ENCODE peak calls at places on chromosomes 2 and 18, in six cellular contexts. Y is fibroblast of lung, X is ovary, S is colonic mucosa, Z is mesothelial cell of epicardium, R is heart left ventricle. E is an unnamed sample.

GRCh38 chr2:174117951-174118930 is 130.1 kb downstream of the OLA1 start:
- DNase-seq in Y (peak; percentile 64), X (no peak), S (no peak), Z (no peak), R (no peak), E (no peak)

GRCh38 chr2:65576861-65577601 is 144.6 kb upstream of the SPRED2 start:
- DNase-seq in Y (peak; percentile 92), X (no peak), S (no peak), Z (no peak), R (no peak), E (no peak)

GRCh38 chr2:239291505-239292350 is 109.1 kb downstream of the HDAC4 start:
- DNase-seq in Y (no peak), X (peak; percentile 35), S (no peak), Z (no peak), R (peak; percentile 24), E (peak; percentile 30)

GRCh38 chr2:189002079-189002478 is 27.9 kb downstream of the COL3A1 start:
- DNase-seq in Y (peak; percentile 52), X (no peak), S (no peak), Z (no peak), R (no peak), E (no peak)

GRCh38 chr2:9739508-9739907 is 103.8 kb upstream of the TAF1B start:
- DNase-seq in Y (no peak), X (peak; percentile 68), S (peak; percentile 70), Z (no peak), R (peak; percentile 93), E (no peak)

GRCh38 chr2:219453691-219454131 is 19.1 kb downstream of the SPEG start:
- DNase-seq in Y (peak; percentile 94), X (peak; percentile 71), S (no peak), Z (no peak), R (peak; percentile 94), E (no peak)

GRCh38 chr2:220227272-220227920 is 600.0 kb downstream of the SLC4A3 start:
- DNase-seq in Y (peak; percentile 86), X (no peak), S (no peak), Z (no peak), R (no peak), E (no peak)

GRCh38 chr2:56448999-56449431 is 265.2 kb downstream of the CCDC85A start:
- DNase-seq in Y (no peak), X (no peak), S (peak; percentile 80), Z (no peak), R (no peak), E (no peak)

GRCh38 chr2:238914648-238915015 is 66.7 kb downstream of the TWIST2 start:
- DNase-seq in Y (peak; percentile 57), X (peak; percentile 23), S (no peak), Z (no peak), R (peak; percentile 13), E (no peak)

GRCh38 chr18:69584429-69584828 is 183.7 kb downstream of the DOK6 start:
- DNase-seq in Y (no peak), X (no peak), S (no peak), Z (no peak), R (no peak), E (no peak)

GRCh38 chr2:127453392-127454171 is 35.4 kb downstream of the PROC start:
- DNase-seq in Y (no peak), X (no peak), S (no peak), Z (no peak), R (no peak), E (no peak)
- TF ChIP-seq CTCF in Y (no peak), X (no peak), S (peak; percentile 14), Z (no peak), R (peak; percentile 8), E (peak; percentile 23)

GRCh38 chr2:27050996-27051901 is at the start of gene AGBL5:
- DNase-seq in Y (peak; percentile 94), X (peak; percentile 98), S (peak; percentile 97), Z (peak; percentile 95), R (peak; percentile 95), E (peak; percentile 91)

GRCh38 chr2:27053321-27053720 is 1.9 kb downstream of the AGBL5 start:
- DNase-seq in Y (no peak), X (no peak), S (no peak), Z (no peak), R (peak; percentile 19), E (no peak)

GRCh38 chr2:27051902-27052645 is 606 bp downstream of the AGBL5 start:
- DNase-seq in Y (no peak), X (peak; percentile 76), S (peak; percentile 52), Z (no peak), R (peak; percentile 51), E (no peak)

GRCh38 chr2:27049422-27050280 is 1.8 kb upstream of the AGBL5 start:
- DNase-seq in Y (no peak), X (peak; percentile 73), S (peak; percentile 51), Z (no peak), R (peak; percentile 59), E (no peak)

DNA sequence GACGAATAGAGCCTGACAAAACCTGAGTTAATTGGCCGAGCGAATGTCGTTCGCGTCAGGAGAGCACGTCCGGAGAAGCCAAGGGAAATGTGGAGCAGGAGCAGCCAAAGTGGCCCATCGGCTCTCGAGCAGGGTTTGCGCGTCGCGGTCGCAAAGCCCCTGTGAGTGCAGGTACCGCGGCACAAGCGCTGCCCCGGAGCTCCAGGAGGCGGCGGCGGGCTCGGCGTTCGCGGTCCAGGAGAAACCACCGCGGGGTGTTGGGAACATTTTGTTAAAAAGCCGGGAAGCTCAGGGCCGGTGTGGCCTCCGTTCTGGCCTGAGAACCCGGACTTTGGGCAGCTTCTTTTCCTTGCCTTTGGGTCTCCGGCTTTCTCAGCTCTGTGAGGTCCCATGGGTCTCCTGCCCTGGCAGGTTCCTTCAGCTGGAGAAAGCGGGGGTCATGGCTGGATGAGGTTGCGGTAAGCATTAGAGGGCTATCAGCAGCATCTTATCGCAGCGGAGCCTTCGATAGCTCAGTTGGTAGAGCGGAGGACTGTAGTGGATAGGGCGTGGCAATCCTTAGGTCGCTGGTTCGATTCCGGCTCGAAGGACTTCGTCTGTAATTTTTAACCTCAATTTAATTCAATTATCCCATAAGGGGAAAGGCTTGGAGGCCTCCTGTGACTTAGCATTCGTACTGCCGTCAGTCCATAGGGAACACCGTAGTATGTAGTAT is 1.0 kb upstream of the AGBL5 start:
- DNase-seq in Y (peak; percentile 99), X (peak; percentile 94), S (peak; percentile 97), Z (peak; percentile 97), R (peak; percentile 84), E (peak; percentile 85)
- TF ChIP-seq CTCF in Y (peak; percentile 40), X (peak; percentile 66), S (peak; percentile 37), Z (peak; percentile 31), R (peak; percentile 60), E (peak; percentile 28)

GRCh38 chr18:48422947-48423378 is 13.8 kb upstream of the ZBTB7C start:
- DNase-seq in Y (no peak), X (no peak), S (no peak), Z (no peak), R (no peak), E (no peak)

GRCh38 chr18:48418000-48418399 is 8.8 kb upstream of the ZBTB7C start:
- DNase-seq in Y (no peak), X (no peak), S (no peak), Z (no peak), R (no peak), E (no peak)

GRCh38 chr18:48418409-48419267 is 9.5 kb upstream of the ZBTB7C start:
- DNase-seq in Y (no peak), X (no peak), S (no peak), Z (no peak), R (no peak), E (no peak)

DNA sequence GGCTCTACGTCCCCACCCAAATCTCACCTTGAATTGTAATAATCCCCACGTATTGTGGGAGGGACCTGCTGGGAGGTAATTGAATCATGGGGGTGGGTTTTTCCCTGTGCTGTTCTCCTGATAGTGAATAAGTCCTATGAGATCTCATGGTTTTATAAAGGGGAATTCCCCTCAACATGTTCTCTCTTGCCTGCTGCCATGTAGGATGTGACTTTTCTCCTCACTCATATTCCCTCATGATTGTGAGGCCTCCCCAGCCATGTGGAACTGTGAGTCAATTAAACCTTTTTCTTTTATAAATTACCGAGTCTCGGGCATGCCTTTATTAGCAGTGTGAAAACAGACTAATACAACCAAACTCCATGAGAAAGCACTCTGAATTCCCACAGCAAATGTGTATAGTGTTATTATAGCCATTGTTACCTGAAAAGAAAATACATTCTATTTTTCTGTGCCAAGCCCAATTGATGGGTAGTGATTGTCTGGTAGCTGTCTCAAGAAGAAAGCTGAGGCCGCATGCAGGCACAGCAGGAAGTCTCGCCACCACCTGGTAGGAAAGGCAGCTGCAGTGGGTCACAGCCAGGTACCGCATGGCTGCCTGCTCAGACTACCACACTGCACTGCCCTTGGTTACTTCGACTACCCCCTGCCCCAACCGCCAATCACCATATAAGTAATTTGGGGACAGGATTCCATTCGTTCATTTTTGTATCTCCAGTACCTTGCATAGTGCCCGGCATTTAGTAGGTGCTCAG is 10.3 kb upstream of the ZBTB7C start:
- DNase-seq in Y (no peak), X (no peak), S (no peak), Z (no peak), R (no peak), E (no peak)
- TF ChIP-seq CTCF in Y (no peak), X (no peak), S (no peak), Z (no peak), R (no peak), E (no peak)

DNA sequence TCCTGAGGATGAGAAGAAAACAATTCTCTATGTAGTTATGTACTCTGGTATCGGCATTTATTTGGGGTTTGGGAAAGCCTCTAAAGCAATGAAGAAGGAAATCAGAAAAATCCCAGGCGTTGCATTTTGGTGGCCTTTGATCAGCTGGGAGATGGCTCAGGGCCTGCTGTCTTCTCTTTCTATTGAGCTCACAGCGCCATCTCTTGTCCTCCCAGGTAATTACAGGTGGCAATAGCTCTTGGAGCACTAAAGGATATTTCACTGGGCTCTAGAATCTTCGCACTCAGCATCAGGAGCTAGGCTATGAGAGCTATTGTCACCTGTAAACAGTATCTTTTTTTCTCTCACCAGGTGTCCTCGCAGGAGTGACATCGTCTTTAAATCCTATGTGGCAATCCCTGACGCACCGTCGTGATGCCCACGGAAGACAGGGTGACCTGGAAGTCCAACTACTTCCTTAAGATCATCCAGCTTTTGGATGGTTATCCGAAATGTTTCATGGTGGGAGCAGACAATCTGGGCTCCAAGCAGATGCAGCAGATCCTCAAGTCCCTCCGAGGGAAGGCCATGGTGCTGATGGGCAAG is 76.1 kb upstream of the PMAIP1 start:
- DNase-seq in Y (peak; percentile 88), X (peak; percentile 68), S (peak; percentile 69), Z (peak; percentile 83), R (peak; percentile 60), E (no peak)
- TF ChIP-seq CTCF in Y (peak; percentile 90), X (peak; percentile 89), S (peak; percentile 79), Z (peak; percentile 63), R (peak; percentile 72), E (peak; percentile 54)

DNA sequence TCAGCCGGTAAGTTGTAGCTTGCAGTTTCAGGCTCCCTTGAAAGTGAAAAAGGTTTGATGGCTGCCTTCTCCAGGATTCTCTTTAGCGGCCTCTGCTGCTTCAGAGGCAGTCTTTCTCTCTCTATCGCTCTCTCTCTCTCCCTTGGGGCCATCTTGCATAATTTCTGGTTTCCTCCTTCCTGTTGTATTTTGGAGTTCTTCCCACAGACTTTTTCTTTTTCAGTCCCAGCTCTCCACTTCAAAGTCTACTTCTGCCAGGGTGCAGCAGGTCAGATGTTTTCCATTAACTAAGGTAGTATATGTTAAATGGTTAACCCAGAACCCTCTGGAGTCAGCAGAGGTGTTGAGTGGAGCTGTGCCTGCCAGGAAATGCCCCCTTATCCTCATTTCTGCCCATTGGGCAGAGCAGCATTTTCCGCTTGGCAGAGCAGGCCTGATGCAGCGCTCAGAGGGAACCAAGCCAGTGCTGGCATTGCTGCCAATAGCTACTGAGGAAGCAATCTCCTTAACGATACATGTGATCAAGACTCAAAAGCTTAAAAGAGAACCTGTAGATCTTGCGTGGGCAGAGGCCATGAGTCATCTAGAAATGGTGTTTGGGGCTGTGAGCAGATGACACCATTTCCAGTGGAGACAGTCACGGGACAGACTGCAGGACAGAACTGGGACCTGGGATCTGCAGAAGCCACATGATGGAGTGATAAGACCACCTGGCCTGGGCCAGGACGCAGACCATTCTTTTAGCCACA is 20.8 kb downstream of the DBI start:
- DNase-seq in Y (peak; percentile 73), X (peak; percentile 71), S (peak; percentile 47), Z (no peak), R (peak; percentile 81), E (peak; percentile 83)
- TF ChIP-seq CTCF in Y (peak; percentile 49), X (no peak), S (no peak), Z (no peak), R (peak; percentile 46), E (no peak)

E was measured in CD14-positive monocyte.